ENCODE peak calls at places on chromosomes 6 and 20, in six cellular contexts. H is WTC11; V is CD8-positive, alpha-beta T cell; J is psoas muscle; W is chondrocyte; A is neural crest cell. M is an unnamed sample.

GRCh38 chr6:131400054-131400781 is 172.8 kb upstream of the ARG1 start:
- DNase-seq in H (no peak), W (no peak), A (no peak), V (no peak), J (no peak), M (peak)

GRCh38 chr6:56479381-56479780 is 163.3 kb downstream of the DST start:
- DNase-seq in H (no peak), A (no peak), J (no peak), V (no peak), W (no peak), M (no peak)

GRCh38 chr6:63598251-63599036 is 26.2 kb downstream of the LOC128125822 start:
- DNase-seq in J (peak), H (peak), V (peak), A (peak), W (no peak), M (peak)

GRCh38 chr6:786946-787763 is 94.2 kb upstream of the EXOC2 start:
- DNase-seq in W (no peak), A (no peak), J (no peak), H (peak), V (no peak), M (no peak)

GRCh38 chr20:51955756-51956155 is 153.4 kb upstream of the SALL4 start:
- DNase-seq in V (no peak), H (no peak), W (no peak), A (no peak), J (no peak), M (peak)

GRCh38 chr6:94278146-94278545 is 858.8 kb upstream of the EPHA7 start:
- DNase-seq in A (no peak), V (no peak), J (no peak), W (no peak), H (no peak), M (no peak)

GRCh38 chr6:155693573-155694428 is 238.2 kb upstream of the NOX3 start:
- DNase-seq in A (no peak), H (no peak), J (no peak), W (no peak), V (no peak), M (no peak)

GRCh38 chr6:38178584-38178886 is 359.0 kb downstream of the ZFAND3 start:
- DNase-seq in W (no peak), J (no peak), V (no peak), A (no peak), H (no peak), M (no peak)

GRCh38 chr20:21397341-21398108 is at the start of gene NKX2-4:
- DNase-seq in J (no peak), A (no peak), W (no peak), H (peak), V (no peak), M (no peak)

GRCh38 chr6:68572525-68572924 is 62.6 kb upstream of the ADGRB3 start:
- DNase-seq in J (no peak), W (no peak), A (peak), H (peak), V (no peak), M (no peak)

GRCh38 chr6:11043552-11043960 is 549 bp downstream of the ELOVL2 start:
- DNase-seq in J (no peak), W (no peak), A (peak), V (no peak), H (peak), M (no peak)

GRCh38 chr6:96787846-96788580 is 49.3 kb downstream of the GPR63 start:
- DNase-seq in A (no peak), V (no peak), W (no peak), J (no peak), H (no peak), M (no peak)

GRCh38 chr20:61886721-61887658 is 178.7 kb downstream of the TAF4 start:
- DNase-seq in H (peak), V (peak), W (peak), J (peak), A (peak), M (peak)

GRCh38 chr6:108779521-108779920 is 68.7 kb upstream of the ARMC2 start:
- DNase-seq in A (no peak), J (no peak), H (no peak), W (no peak), V (no peak), M (peak)

GRCh38 chr6:47671777-47672176 is 26.6 kb upstream of the ADGRF4 start:
- DNase-seq in A (no peak), H (no peak), V (no peak), W (no peak), J (no peak), M (no peak)

GRCh38 chr6:57265755-57266221 is 43.7 kb upstream of the RAB23 start:
- DNase-seq in H (no peak), W (no peak), V (no peak), A (no peak), J (no peak), M (peak)

GRCh38 chr20:24164360-24164759 is 175.8 kb upstream of the GGTLC1 start:
- DNase-seq in W (no peak), H (peak), J (no peak), V (no peak), A (peak), M (no peak)

GRCh38 chr6:4922488-4923037 is 81.3 kb downstream of the RPP40 start:
- DNase-seq in J (no peak), W (no peak), V (no peak), H (no peak), A (no peak), M (no peak)

GRCh38 chr6:6856538-6857523 is 250.9 kb upstream of the RREB1 start:
- DNase-seq in J (peak), V (no peak), W (no peak), A (no peak), H (peak), M (no peak)

GRCh38 chr20:63814833-63815612 is 16.0 kb downstream of the ZBTB46 start:
- DNase-seq in J (no peak), W (no peak), H (no peak), V (no peak), A (no peak), M (no peak)

GRCh38 chr20:59010995-59011873 is 4.2 kb upstream of the CTSZ start:
- DNase-seq in W (no peak), A (no peak), V (no peak), H (peak), J (no peak), M (peak)

GRCh38 chr6:116210750-116211425 is 43.0 kb downstream of the TSPYL4 start:
- DNase-seq in V (no peak), H (no peak), A (no peak), W (no peak), J (peak), M (peak)

GRCh38 chr6:110255356-110255755 is 75.1 kb downstream of the CDC40 start:
- DNase-seq in J (no peak), W (no peak), V (no peak), H (peak), A (peak), M (peak)

GRCh38 chr20:52965819-52966218 is 6.3 kb upstream of the TSHZ2 start:
- DNase-seq in J (no peak), H (no peak), V (no peak), W (no peak), A (no peak), M (no peak)

GRCh38 chr6:130587778-130588520 is 222.1 kb downstream of the TMEM200A start:
- DNase-seq in J (no peak), V (no peak), W (no peak), H (no peak), A (no peak), M (peak)

GRCh38 chr20:32333181-32333987 is 24.7 kb upstream of the ASXL1 start:
- DNase-seq in H (no peak), A (no peak), V (no peak), J (no peak), W (no peak), M (no peak)

GRCh38 chr6:27893836-27894807 is 18.1 kb downstream of the OR2B2 start:
- DNase-seq in J (peak), V (peak), W (no peak), A (peak), H (peak), M (peak)

GRCh38 chr20:25083773-25084615 is 2.1 kb upstream of the VSX1 start:
- DNase-seq in H (no peak), W (no peak), V (no peak), A (peak), J (peak), M (no peak)

GRCh38 chr20:17315491-17316231 is 88.8 kb downstream of the PCSK2 start:
- DNase-seq in V (no peak), H (no peak), J (no peak), A (no peak), W (no peak), M (no peak)

GRCh38 chr6:132210886-132211563 is 190.2 kb downstream of the MOXD1 start:
- DNase-seq in H (no peak), A (no peak), W (no peak), J (no peak), V (no peak), M (no peak)

GRCh38 chr20:2671977-2672376 is 8.0 kb upstream of the IDH3B start:
- DNase-seq in J (no peak), W (no peak), A (no peak), V (no peak), H (peak), M (no peak)

GRCh38 chr6:116404706-116405105 is 34.0 kb downstream of the DSE start:
- DNase-seq in J (no peak), V (no peak), W (no peak), A (no peak), H (no peak), M (no peak)

GRCh38 chr6:39870950-39871349 is 63.3 kb downstream of the MOCS1 start:
- DNase-seq in V (no peak), J (no peak), W (no peak), H (no peak), A (no peak), M (no peak)

GRCh38 chr20:63499333-63499969 is 568 bp upstream of the EEF1A2 start:
- DNase-seq in H (peak), J (peak), W (peak), A (no peak), V (no peak), M (no peak)

GRCh38 chr20:24989162-24989561 is 3.4 kb downstream of the APMAP start:
- DNase-seq in V (no peak), J (peak), A (no peak), W (no peak), H (no peak), M (no peak)

GRCh38 chr6:111987295-111987694 is 66.6 kb upstream of the CCN6 start:
- DNase-seq in J (no peak), A (no peak), H (no peak), V (no peak), W (no peak), M (no peak)

DNA sequence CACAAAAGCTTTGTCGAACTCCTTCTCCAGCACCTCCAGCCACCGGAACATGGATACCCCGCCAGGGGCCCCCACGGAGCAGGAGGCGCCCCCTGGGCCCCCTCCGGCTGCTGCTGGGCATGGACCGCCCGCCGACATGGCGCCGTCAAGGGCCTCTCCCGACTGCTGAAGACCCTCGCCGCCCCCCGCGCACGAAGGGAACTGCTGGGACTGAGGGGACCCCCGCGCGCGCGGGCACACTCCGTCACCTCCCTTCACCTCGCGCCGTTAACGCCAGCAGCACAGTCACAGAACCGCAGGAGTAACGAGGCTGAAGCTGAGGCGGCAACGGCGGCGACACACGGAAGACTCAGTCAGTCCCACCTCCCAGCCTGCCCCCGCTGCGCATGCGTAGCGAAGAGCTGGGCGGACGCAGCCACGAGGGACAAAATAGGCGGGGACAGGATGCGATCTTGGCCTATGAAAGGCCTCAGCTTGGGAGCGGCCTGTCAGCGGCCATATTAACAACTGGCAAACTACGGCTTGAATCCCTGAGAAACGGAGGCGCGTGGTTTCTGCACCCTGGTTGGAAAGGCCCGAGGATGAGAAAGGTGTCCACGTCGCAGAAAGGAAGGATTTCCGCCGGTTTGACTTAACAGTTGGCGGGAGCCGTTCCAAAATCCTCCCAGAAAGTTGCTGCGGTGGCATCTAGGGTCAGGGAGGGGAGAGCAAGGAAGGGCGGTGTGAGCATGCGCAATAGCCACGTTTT is at the start of gene GOPC:
- DNase-seq in J (peak), H (peak), A (peak), V (peak), W (peak), M (peak)
- TF ChIP-seq CTCF in J (no peak), H (no peak), A (peak), V (no peak), W (peak), M (peak)

DNA sequence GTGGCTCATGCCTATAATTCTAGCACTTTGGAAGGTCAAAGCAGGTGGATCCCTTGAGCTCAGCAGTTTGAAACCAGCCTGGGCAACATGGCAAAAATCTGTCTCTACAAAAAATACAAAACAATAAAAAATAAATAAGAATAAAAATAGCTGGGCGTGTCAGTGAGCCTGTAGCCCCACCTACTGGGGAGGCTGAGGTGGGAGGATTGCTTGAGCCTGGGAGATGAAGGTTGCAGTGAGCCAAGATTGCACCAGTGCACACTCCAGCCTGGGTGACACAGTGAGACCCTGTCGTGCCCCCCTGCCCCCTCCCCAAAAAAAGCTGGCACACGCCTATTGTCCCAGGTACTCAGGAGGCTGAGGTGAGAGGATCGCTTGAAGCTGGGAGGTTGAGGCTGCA is 35.1 kb upstream of the SRPK1 start:
- DNase-seq in V (no peak), W (no peak), A (no peak), H (no peak), J (no peak), M (no peak)
- TF ChIP-seq CTCF in V (no peak), W (peak), A (peak), H (no peak), J (peak), M (peak)

GRCh38 chr20:6381887-6382286 is 259.1 kb upstream of the FERMT1 start:
- DNase-seq in H (no peak), A (no peak), W (no peak), J (no peak), V (no peak), M (no peak)
- TF ChIP-seq CTCF in H (peak), A (peak), W (peak), J (no peak), V (no peak), M (peak)

GRCh38 chr6:43383021-43383667 is 13.7 kb upstream of the ZNF318 start:
- DNase-seq in A (no peak), W (no peak), V (no peak), H (no peak), J (no peak), M (peak)

GRCh38 chr6:43375693-43376092 is 6.2 kb upstream of the ZNF318 start:
- DNase-seq in H (no peak), J (no peak), W (no peak), A (no peak), V (no peak), M (no peak)

GRCh38 chr6:43377710-43378229 is 8.3 kb upstream of the ZNF318 start:
- DNase-seq in A (no peak), V (no peak), W (no peak), H (no peak), J (no peak), M (no peak)

GRCh38 chr6:43376551-43376981 is 7.1 kb upstream of the ZNF318 start:
- DNase-seq in V (no peak), J (no peak), H (no peak), W (no peak), A (no peak), M (peak)

GRCh38 chr6:43378631-43379030 is 9.2 kb upstream of the ZNF318 start:
- DNase-seq in V (no peak), W (no peak), H (no peak), J (no peak), A (no peak), M (no peak)
- TF ChIP-seq CTCF in V (no peak), W (no peak), H (no peak), J (no peak), A (no peak), M (no peak)

DNA sequence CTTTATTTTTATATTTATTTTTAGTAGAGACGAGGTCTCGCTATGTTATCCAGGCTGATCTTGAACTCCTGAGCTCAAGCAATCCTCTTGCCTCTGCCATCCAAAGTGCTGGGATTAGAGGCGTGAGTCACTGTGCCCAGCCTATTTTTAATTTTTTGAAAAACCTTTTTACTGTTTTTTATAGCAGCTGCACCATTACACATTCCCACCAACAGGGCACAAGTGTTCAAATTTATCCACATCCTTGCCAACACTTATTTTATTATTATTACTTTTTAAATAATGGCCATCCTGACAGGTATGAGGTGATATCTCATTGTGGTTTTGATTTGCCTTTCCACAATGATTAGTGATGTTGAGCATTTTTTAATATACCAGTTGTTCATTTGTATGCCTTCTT is 42.5 kb downstream of the PACSIN1 start:
- DNase-seq in A (no peak), V (no peak), H (no peak), J (no peak), W (no peak), M (peak)
- TF ChIP-seq CTCF in A (peak), V (no peak), H (no peak), J (no peak), W (peak), M (peak)

DNA sequence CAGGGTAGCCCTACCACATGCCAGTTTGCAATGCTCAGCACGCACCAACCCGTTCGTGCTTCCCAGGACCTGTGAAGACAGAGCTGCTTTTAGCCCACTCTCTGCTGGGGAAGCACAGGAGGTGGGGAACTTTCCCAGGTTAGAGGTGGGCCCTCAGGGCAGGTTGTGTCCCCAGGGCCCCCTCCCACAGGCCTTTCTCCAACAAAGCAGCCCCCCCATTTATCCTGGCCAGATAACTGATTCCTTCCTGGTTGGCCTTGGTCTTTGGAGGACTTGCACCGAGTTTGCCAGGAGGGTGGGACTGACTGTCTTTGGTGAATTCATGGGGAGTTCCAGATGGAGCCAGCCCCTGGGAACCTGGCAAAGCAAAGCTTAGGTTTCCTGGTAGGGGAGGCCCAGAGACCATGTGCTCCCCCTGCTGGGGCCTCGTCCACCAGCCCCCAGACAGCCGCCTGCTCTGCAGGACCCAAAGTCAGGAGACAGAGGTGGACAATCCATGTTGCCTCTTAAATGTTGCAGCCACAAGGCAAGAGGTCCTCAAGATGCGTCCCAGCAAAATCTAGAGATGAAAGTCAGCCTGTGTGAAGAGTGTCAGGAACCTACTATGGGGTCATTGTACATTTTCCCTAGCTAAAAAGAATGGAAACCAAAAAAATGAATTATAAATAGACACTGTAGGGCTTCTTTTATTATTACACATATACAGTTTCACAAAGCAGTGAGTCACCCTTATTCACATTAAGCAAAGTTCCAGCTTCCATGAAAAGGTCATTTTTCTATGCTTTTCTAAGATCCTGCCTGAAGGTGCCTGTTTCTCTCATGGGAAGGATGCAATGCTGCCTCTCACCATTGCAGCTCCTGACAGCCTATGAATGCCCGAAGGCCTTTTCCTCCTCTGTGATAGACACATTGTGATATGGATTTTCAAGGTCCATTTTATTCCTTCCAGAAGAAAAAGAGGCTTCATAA is 497.8 kb downstream of the PREX1 start:
- DNase-seq in H (peak), J (no peak), A (peak), V (no peak), W (no peak), M (no peak)
- TF ChIP-seq CTCF in H (no peak), J (no peak), A (peak), V (no peak), W (peak), M (peak)